ENCODE peak calls at places on chromosome 3, in eight cellular contexts. One of them, this sample, is unnamed.

GRCh38 chr3:27228805-27229204 is 140.4 kb downstream of the NEK10 start:
- DNase-seq in Peyer's patch: no peak
- DNase-seq in fibroblast of lung: no peak
- DNase-seq in effector memory CD4-positive, alpha-beta T cell: no peak
- DNase-seq in kidney: no peak
- DNase-seq in A549: peak
- DNase-seq in AG04450: no peak
- DNase-seq in GM12878: no peak
- DNase-seq in this sample: no peak

GRCh38 chr3:145776782-145777408 is 384.1 kb downstream of the PLOD2 start:
- DNase-seq in Peyer's patch: peak
- DNase-seq in fibroblast of lung: peak
- DNase-seq in effector memory CD4-positive, alpha-beta T cell: no peak
- DNase-seq in kidney: no peak
- DNase-seq in A549: peak
- DNase-seq in AG04450: peak
- DNase-seq in GM12878: peak
- DNase-seq in this sample: no peak

GRCh38 chr3:177336841-177337430 is 139.7 kb upstream of the TBL1XR1 start:
- DNase-seq in Peyer's patch: no peak
- DNase-seq in fibroblast of lung: peak
- DNase-seq in effector memory CD4-positive, alpha-beta T cell: no peak
- DNase-seq in kidney: no peak
- DNase-seq in A549: no peak
- DNase-seq in AG04450: no peak
- DNase-seq in GM12878: no peak
- DNase-seq in this sample: no peak

GRCh38 chr3:69236808-69237707 is 114.7 kb upstream of the LMOD3 start:
- DNase-seq in Peyer's patch: no peak
- DNase-seq in fibroblast of lung: no peak
- DNase-seq in effector memory CD4-positive, alpha-beta T cell: no peak
- DNase-seq in kidney: no peak
- DNase-seq in A549: no peak
- DNase-seq in AG04450: no peak
- DNase-seq in GM12878: no peak
- DNase-seq in this sample: no peak

GRCh38 chr3:128995737-128996136 is 1.9 kb upstream of the CFAP92 start:
- DNase-seq in Peyer's patch: no peak
- DNase-seq in fibroblast of lung: no peak
- DNase-seq in effector memory CD4-positive, alpha-beta T cell: no peak
- DNase-seq in kidney: no peak
- DNase-seq in A549: no peak
- DNase-seq in AG04450: no peak
- DNase-seq in GM12878: no peak
- DNase-seq in this sample: no peak

GRCh38 chr3:33083958-33084357 is 13.0 kb downstream of the GLB1 start:
- DNase-seq in Peyer's patch: no peak
- DNase-seq in fibroblast of lung: no peak
- DNase-seq in effector memory CD4-positive, alpha-beta T cell: no peak
- DNase-seq in kidney: no peak
- DNase-seq in A549: no peak
- DNase-seq in AG04450: no peak
- DNase-seq in GM12878: no peak
- DNase-seq in this sample: no peak

GRCh38 chr3:167862104-167862785 is 126.7 kb downstream of the SERPINI1 start:
- DNase-seq in Peyer's patch: no peak
- DNase-seq in fibroblast of lung: no peak
- DNase-seq in effector memory CD4-positive, alpha-beta T cell: no peak
- DNase-seq in kidney: no peak
- DNase-seq in A549: no peak
- DNase-seq in AG04450: no peak
- DNase-seq in GM12878: no peak
- DNase-seq in this sample: no peak

GRCh38 chr3:76021376-76021775 is 236.0 kb upstream of the ZNF717 start:
- DNase-seq in Peyer's patch: no peak
- DNase-seq in fibroblast of lung: peak
- DNase-seq in effector memory CD4-positive, alpha-beta T cell: no peak
- DNase-seq in kidney: no peak
- DNase-seq in A549: no peak
- DNase-seq in AG04450: no peak
- DNase-seq in GM12878: no peak
- DNase-seq in this sample: no peak

GRCh38 chr3:122390665-122391064 is 6.7 kb downstream of the FAM162A start:
- DNase-seq in Peyer's patch: no peak
- DNase-seq in fibroblast of lung: peak
- DNase-seq in effector memory CD4-positive, alpha-beta T cell: no peak
- DNase-seq in kidney: no peak
- DNase-seq in A549: no peak
- DNase-seq in AG04450: no peak
- DNase-seq in GM12878: no peak
- DNase-seq in this sample: no peak

GRCh38 chr3:23608650-23609049 is 197.1 kb upstream of the UBE2E1 start:
- DNase-seq in Peyer's patch: no peak
- DNase-seq in fibroblast of lung: no peak
- DNase-seq in effector memory CD4-positive, alpha-beta T cell: no peak
- DNase-seq in kidney: no peak
- DNase-seq in A549: no peak
- DNase-seq in AG04450: no peak
- DNase-seq in GM12878: no peak
- DNase-seq in this sample: no peak

GRCh38 chr3:115626006-115626409 is 2.7 kb downstream of the GAP43 start:
- DNase-seq in Peyer's patch: no peak
- DNase-seq in fibroblast of lung: no peak
- DNase-seq in effector memory CD4-positive, alpha-beta T cell: no peak
- DNase-seq in kidney: no peak
- DNase-seq in A549: no peak
- DNase-seq in AG04450: no peak
- DNase-seq in GM12878: no peak
- DNase-seq in this sample: no peak

GRCh38 chr3:196292281-196292923 is 4.9 kb upstream of the PCYT1A start:
- DNase-seq in Peyer's patch: no peak
- DNase-seq in fibroblast of lung: no peak
- DNase-seq in effector memory CD4-positive, alpha-beta T cell: no peak
- DNase-seq in kidney: no peak
- DNase-seq in A549: no peak
- DNase-seq in AG04450: no peak
- DNase-seq in GM12878: no peak
- DNase-seq in this sample: no peak
- H3K27ac ChIP-seq in Peyer's patch: no peak
- H3K27ac ChIP-seq in fibroblast of lung: no peak
- H3K27ac ChIP-seq in effector memory CD4-positive, alpha-beta T cell: no peak
- H3K27ac ChIP-seq in kidney: no peak
- H3K27ac ChIP-seq in A549: no peak
- H3K27ac ChIP-seq in AG04450: no peak
- H3K27ac ChIP-seq in GM12878: peak
- H3K27ac ChIP-seq in this sample: no peak

DNA sequence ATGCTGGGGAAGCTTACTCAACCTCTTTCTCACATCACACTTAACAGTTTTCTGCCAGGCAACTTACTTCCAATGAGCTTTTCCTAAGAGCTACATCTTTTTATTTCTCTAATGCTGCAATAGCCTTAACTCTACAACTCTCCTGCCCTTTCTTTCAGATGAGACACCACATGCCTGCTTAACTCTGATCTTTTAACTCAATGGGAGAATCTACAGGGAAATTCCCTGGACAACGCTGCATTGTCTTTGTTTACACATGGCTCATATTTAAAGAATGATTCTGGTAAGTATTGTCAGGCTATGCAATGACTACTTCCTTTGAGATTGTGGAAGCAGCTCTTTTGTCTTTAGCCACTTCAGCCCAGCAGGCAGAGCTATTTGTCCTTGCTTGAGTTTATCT is 353.1 kb upstream of the BCHE start:
- DNase-seq in Peyer's patch: no peak
- DNase-seq in fibroblast of lung: peak
- DNase-seq in effector memory CD4-positive, alpha-beta T cell: no peak
- DNase-seq in kidney: no peak
- DNase-seq in A549: peak
- DNase-seq in AG04450: peak
- DNase-seq in GM12878: no peak
- DNase-seq in this sample: no peak
- H3K27ac ChIP-seq in Peyer's patch: no peak
- H3K27ac ChIP-seq in fibroblast of lung: no peak
- H3K27ac ChIP-seq in effector memory CD4-positive, alpha-beta T cell: no peak
- H3K27ac ChIP-seq in kidney: no peak
- H3K27ac ChIP-seq in A549: no peak
- H3K27ac ChIP-seq in AG04450: peak
- H3K27ac ChIP-seq in GM12878: no peak
- H3K27ac ChIP-seq in this sample: no peak

GRCh38 chr3:193841581-193841980 is 248.6 kb downstream of the OPA1 start:
- DNase-seq in Peyer's patch: no peak
- DNase-seq in fibroblast of lung: no peak
- DNase-seq in effector memory CD4-positive, alpha-beta T cell: no peak
- DNase-seq in kidney: no peak
- DNase-seq in A549: no peak
- DNase-seq in AG04450: no peak
- DNase-seq in GM12878: no peak
- DNase-seq in this sample: no peak

GRCh38 chr3:193842832-193843446 is 249.9 kb downstream of the OPA1 start:
- DNase-seq in Peyer's patch: no peak
- DNase-seq in fibroblast of lung: no peak
- DNase-seq in effector memory CD4-positive, alpha-beta T cell: no peak
- DNase-seq in kidney: no peak
- DNase-seq in A549: no peak
- DNase-seq in AG04450: no peak
- DNase-seq in GM12878: no peak
- DNase-seq in this sample: no peak

GRCh38 chr3:193843447-193844301 is 250.7 kb downstream of the OPA1 start:
- DNase-seq in Peyer's patch: peak
- DNase-seq in fibroblast of lung: no peak
- DNase-seq in effector memory CD4-positive, alpha-beta T cell: no peak
- DNase-seq in kidney: no peak
- DNase-seq in A549: peak
- DNase-seq in AG04450: no peak
- DNase-seq in GM12878: peak
- DNase-seq in this sample: no peak

GRCh38 chr3:193840111-193840641 is 247.2 kb downstream of the OPA1 start:
- DNase-seq in Peyer's patch: no peak
- DNase-seq in fibroblast of lung: no peak
- DNase-seq in effector memory CD4-positive, alpha-beta T cell: no peak
- DNase-seq in kidney: no peak
- DNase-seq in A549: no peak
- DNase-seq in AG04450: no peak
- DNase-seq in GM12878: no peak
- DNase-seq in this sample: no peak

GRCh38 chr3:193842029-193842782 is 249.2 kb downstream of the OPA1 start:
- DNase-seq in Peyer's patch: peak
- DNase-seq in fibroblast of lung: no peak
- DNase-seq in effector memory CD4-positive, alpha-beta T cell: no peak
- DNase-seq in kidney: no peak
- DNase-seq in A549: no peak
- DNase-seq in AG04450: no peak
- DNase-seq in GM12878: peak
- DNase-seq in this sample: no peak
- H3K27ac ChIP-seq in Peyer's patch: peak
- H3K27ac ChIP-seq in fibroblast of lung: no peak
- H3K27ac ChIP-seq in effector memory CD4-positive, alpha-beta T cell: no peak
- H3K27ac ChIP-seq in kidney: peak
- H3K27ac ChIP-seq in A549: no peak
- H3K27ac ChIP-seq in AG04450: no peak
- H3K27ac ChIP-seq in GM12878: no peak
- H3K27ac ChIP-seq in this sample: no peak

GRCh38 chr3:166608132-166608531 is 770.9 kb upstream of the BCHE start:
- DNase-seq in Peyer's patch: no peak
- DNase-seq in fibroblast of lung: no peak
- DNase-seq in effector memory CD4-positive, alpha-beta T cell: no peak
- DNase-seq in kidney: no peak
- DNase-seq in A549: no peak
- DNase-seq in AG04450: no peak
- DNase-seq in GM12878: no peak
- DNase-seq in this sample: no peak

DNA sequence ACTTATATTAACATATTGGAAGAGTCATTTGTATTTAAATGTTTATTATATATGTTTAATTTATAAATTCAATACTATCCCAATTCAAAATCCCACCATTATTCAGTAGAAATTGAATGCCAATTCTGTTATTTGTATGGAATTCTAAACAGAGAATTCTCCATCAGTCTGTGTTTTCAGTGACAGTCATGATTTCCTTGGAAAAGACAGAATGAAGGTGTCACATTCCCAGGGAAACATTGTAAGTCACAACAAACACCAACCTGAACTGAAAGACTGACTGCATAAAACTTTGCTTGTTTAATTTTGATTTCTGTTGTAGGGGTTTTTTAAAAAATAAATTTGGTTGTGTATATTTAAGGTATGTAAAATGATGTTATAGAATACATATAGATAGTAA is 769.8 kb upstream of the BCHE start:
- DNase-seq in Peyer's patch: no peak
- DNase-seq in fibroblast of lung: no peak
- DNase-seq in effector memory CD4-positive, alpha-beta T cell: no peak
- DNase-seq in kidney: no peak
- DNase-seq in A549: no peak
- DNase-seq in AG04450: no peak
- DNase-seq in GM12878: no peak
- DNase-seq in this sample: no peak
- H3K27ac ChIP-seq in Peyer's patch: no peak
- H3K27ac ChIP-seq in fibroblast of lung: no peak
- H3K27ac ChIP-seq in effector memory CD4-positive, alpha-beta T cell: no peak
- H3K27ac ChIP-seq in kidney: no peak
- H3K27ac ChIP-seq in A549: no peak
- H3K27ac ChIP-seq in AG04450: no peak
- H3K27ac ChIP-seq in GM12878: no peak
- H3K27ac ChIP-seq in this sample: no peak